ENCODE peak calls at places on chromosomes 7 and 10, in five cellular contexts. J, R, F, I and Z are unnamed samples.

GRCh38 chr10:49394933-49395740 is 752 bp downstream of the DRGX start:
- DNase-seq in J (no peak), R (no peak), F (no peak), I (no peak), Z (no peak)

GRCh38 chr10:44627591-44628354 is 242.9 kb upstream of the CXCL12 start:
- DNase-seq in J (no peak), R (no peak), F (no peak), I (no peak), Z (peak; percentile 92)

GRCh38 chr7:128122577-128123290 is 91.5 kb upstream of the LRRC4 start:
- DNase-seq in J (no peak), R (no peak), F (peak; percentile 33), I (no peak), Z (no peak)

GRCh38 chr10:10881132-10881813 is 136.4 kb upstream of the CELF2 start:
- DNase-seq in J (no peak), R (no peak), F (no peak), I (no peak), Z (no peak)

GRCh38 chr7:75861636-75862035 is 17.2 kb upstream of the RHBDD2 start:
- DNase-seq in J (no peak), R (no peak), F (no peak), I (no peak), Z (no peak)

GRCh38 chr7:120792091-120792860 is 65.7 kb downstream of the TSPAN12 start:
- DNase-seq in J (no peak), R (no peak), F (peak; percentile 70), I (peak; percentile 16), Z (peak; percentile 54)

GRCh38 chr10:75512534-75512933 is 81.1 kb downstream of the LRMDA start:
- DNase-seq in J (no peak), R (no peak), F (no peak), I (no peak), Z (no peak)

GRCh38 chr10:6014241-6014761 is 37.0 kb upstream of the IL15RA start:
- DNase-seq in J (no peak), R (peak; percentile 1), F (no peak), I (peak; percentile 42), Z (peak; percentile 27)

GRCh38 chr7:128879939-128880746 is 17.5 kb downstream of the ATP6V1F start:
- DNase-seq in J (no peak), R (no peak), F (peak; percentile 59), I (peak; percentile 97), Z (peak; percentile 40)

GRCh38 chr7:41955475-41956243 is 252.8 kb upstream of the INHBA start:
- DNase-seq in J (peak; percentile 54), R (peak; percentile 45), F (peak; percentile 88), I (no peak), Z (peak; percentile 97)

GRCh38 chr7:21261627-21262564 is 166.0 kb upstream of the SP4 start:
- DNase-seq in J (no peak), R (no peak), F (peak; percentile 42), I (peak; percentile 15), Z (peak; percentile 6)

GRCh38 chr10:31004611-31005193 is 27.0 kb downstream of the ZNF438 start:
- DNase-seq in J (no peak), R (no peak), F (no peak), I (no peak), Z (peak; percentile 83)

GRCh38 chr7:98862716-98863420 is 6.9 kb downstream of the TMEM130 start:
- DNase-seq in J (no peak), R (no peak), F (no peak), I (no peak), Z (no peak)

GRCh38 chr7:140349172-140349771 is 49.1 kb downstream of the SLC37A3 start:
- DNase-seq in J (no peak), R (no peak), F (no peak), I (no peak), Z (no peak)

GRCh38 chr7:39084344-39084743 is 106.6 kb downstream of the POU6F2 start:
- DNase-seq in J (no peak), R (no peak), F (no peak), I (no peak), Z (no peak)

GRCh38 chr10:125083576-125083920 is 76.8 kb downstream of the CTBP2 start:
- DNase-seq in J (no peak), R (no peak), F (peak; percentile 86), I (no peak), Z (peak; percentile 92)

GRCh38 chr10:121831777-121832176 is 96.1 kb downstream of the ATE1 start:
- DNase-seq in J (no peak), R (no peak), F (no peak), I (no peak), Z (no peak)

GRCh38 chr10:109952526-109952925 is 29.2 kb upstream of the XPNPEP1 start:
- DNase-seq in J (no peak), R (no peak), F (no peak), I (no peak), Z (no peak)

GRCh38 chr7:92586403-92586802 is 3.8 kb downstream of the FAM133B start:
- DNase-seq in J (no peak), R (no peak), F (no peak), I (no peak), Z (no peak)

GRCh38 chr7:26486153-26486552 is 194.5 kb downstream of the SNX10 start:
- DNase-seq in J (no peak), R (no peak), F (no peak), I (no peak), Z (no peak)

GRCh38 chr10:29471483-29471859 is 163.3 kb downstream of the SVIL start:
- DNase-seq in J (no peak), R (no peak), F (no peak), I (no peak), Z (peak; percentile 80)

GRCh38 chr10:29627201-29628105 is 7.3 kb downstream of the SVIL start:
- DNase-seq in J (no peak), R (no peak), F (no peak), I (no peak), Z (peak; percentile 10)

GRCh38 chr10:44418637-44419036 is 33.7 kb upstream of the CXCL12 start:
- DNase-seq in J (no peak), R (no peak), F (peak; percentile 24), I (no peak), Z (no peak)

GRCh38 chr7:110637252-110637651 is 453.7 kb upstream of the LRRN3 start:
- DNase-seq in J (no peak), R (no peak), F (no peak), I (no peak), Z (no peak)

GRCh38 chr10:123100030-123100762 is 35.6 kb upstream of the HMX3 start:
- DNase-seq in J (no peak), R (no peak), F (no peak), I (no peak), Z (no peak)

GRCh38 chr7:46169384-46169755 is 248.3 kb upstream of the IGFBP3 start:
- DNase-seq in J (no peak), R (no peak), F (no peak), I (no peak), Z (peak; percentile 8)